ENCODE peak calls at places on chromosomes 3 and 15, in eight cellular contexts. Y, Q, G, O, R, H, V and E are unnamed samples.

GRCh38 chr15:33013827-33014445 is 180.6 kb downstream of the FMN1 start:
- DNase-seq in Y (no peak), Q (peak), G (no peak), O (no peak), R (no peak), H (no peak), V (no peak), E (no peak)

GRCh38 chr15:101013769-101014223 is 94.6 kb downstream of the LRRK1 start:
- DNase-seq in Y (no peak), Q (no peak), G (peak), O (no peak), R (no peak), H (no peak), V (no peak), E (no peak)

GRCh38 chr3:132790806-132791205 is 68.6 kb upstream of the NPHP3 start:
- DNase-seq in Y (no peak), Q (no peak), G (no peak), O (no peak), R (no peak), H (no peak), V (no peak), E (no peak)

GRCh38 chr3:14285526-14285925 is 106.9 kb downstream of the LSM3 start:
- DNase-seq in Y (no peak), Q (no peak), G (no peak), O (no peak), R (no peak), H (no peak), V (no peak), E (no peak)

GRCh38 chr3:175307642-175308041 is 448.5 kb downstream of the NAALADL2 start:
- DNase-seq in Y (no peak), Q (no peak), G (no peak), O (no peak), R (no peak), H (no peak), V (no peak), E (no peak)

GRCh38 chr15:74616020-74616939 is 644 bp downstream of the CLK3 start:
- DNase-seq in Y (peak), Q (peak), G (no peak), O (peak), R (peak), H (no peak), V (no peak), E (peak)

GRCh38 chr15:43278869-43279268 is 12.1 kb upstream of the TGM5 start:
- DNase-seq in Y (no peak), Q (no peak), G (no peak), O (no peak), R (no peak), H (no peak), V (no peak), E (no peak)

GRCh38 chr15:63473007-63473748 is 31.2 kb upstream of the USP3 start:
- DNase-seq in Y (no peak), Q (no peak), G (no peak), O (no peak), R (no peak), H (no peak), V (no peak), E (no peak)

GRCh38 chr15:32834156-32834555 is 116.4 kb downstream of the GREM1 start:
- DNase-seq in Y (no peak), Q (no peak), G (no peak), O (no peak), R (no peak), H (no peak), V (no peak), E (no peak)

GRCh38 chr15:89016549-89017041 is 71.7 kb upstream of the ABHD2 start:
- DNase-seq in Y (peak), Q (peak), G (peak), O (no peak), R (no peak), H (no peak), V (no peak), E (no peak)

GRCh38 chr3:53668872-53669271 is 174.5 kb downstream of the CACNA1D start:
- DNase-seq in Y (no peak), Q (peak), G (no peak), O (no peak), R (no peak), H (no peak), V (no peak), E (no peak)

GRCh38 chr3:30401971-30402370 is 204.4 kb upstream of the TGFBR2 start:
- DNase-seq in Y (no peak), Q (peak), G (no peak), O (no peak), R (no peak), H (peak), V (no peak), E (no peak)

GRCh38 chr15:43225201-43225949 is 4.6 kb upstream of the EPB42 start:
- DNase-seq in Y (no peak), Q (peak), G (no peak), O (peak), R (no peak), H (peak), V (no peak), E (no peak)

GRCh38 chr3:80785475-80785874 is 976.0 kb downstream of the GBE1 start:
- DNase-seq in Y (no peak), Q (peak), G (no peak), O (no peak), R (no peak), H (no peak), V (no peak), E (no peak)

GRCh38 chr3:12875857-12876451 is 34.6 kb upstream of the RPL32 start:
- DNase-seq in Y (no peak), Q (peak), G (no peak), O (no peak), R (no peak), H (no peak), V (no peak), E (no peak)

GRCh38 chr15:68106656-68107055 is 52.5 kb downstream of the PIAS1 start:
- DNase-seq in Y (no peak), Q (peak), G (no peak), O (no peak), R (no peak), H (no peak), V (no peak), E (no peak)

GRCh38 chr3:153210116-153210515 is 48.1 kb downstream of the RAP2B start:
- DNase-seq in Y (no peak), Q (peak), G (no peak), O (peak), R (no peak), H (no peak), V (no peak), E (no peak)

GRCh38 chr3:171561601-171562323 is 101.6 kb upstream of the TNIK start:
- DNase-seq in Y (no peak), Q (no peak), G (no peak), O (no peak), R (no peak), H (no peak), V (no peak), E (no peak)

GRCh38 chr3:188848947-188849346 is 322.8 kb upstream of the TPRG1 start:
- DNase-seq in Y (no peak), Q (no peak), G (no peak), O (no peak), R (no peak), H (no peak), V (no peak), E (no peak)

GRCh38 chr15:53197426-53197839 is 407.3 kb upstream of the ONECUT1 start:
- DNase-seq in Y (peak), Q (peak), G (no peak), O (no peak), R (no peak), H (no peak), V (no peak), E (no peak)

GRCh38 chr3:36909666-36910065 is 35.2 kb downstream of the TRANK1 start:
- DNase-seq in Y (no peak), Q (no peak), G (no peak), O (no peak), R (no peak), H (no peak), V (no peak), E (no peak)

GRCh38 chr3:61936344-61936937 is 375.1 kb downstream of the PTPRG start:
- DNase-seq in Y (no peak), Q (peak), G (no peak), O (no peak), R (no peak), H (no peak), V (no peak), E (no peak)

GRCh38 chr3:100650651-100651611 is 41.5 kb downstream of the ADGRG7 start:
- DNase-seq in Y (no peak), Q (peak), G (no peak), O (no peak), R (no peak), H (no peak), V (no peak), E (no peak)
- TF ChIP-seq CTCF in Y (no peak), Q (peak), G (peak), O (no peak), R (no peak), H (no peak), V (no peak), E (peak)

GRCh38 chr3:184037816-184038215 is 6.3 kb downstream of the HTR3D start:
- DNase-seq in Y (no peak), Q (no peak), G (no peak), O (no peak), R (no peak), H (no peak), V (no peak), E (no peak)
- TF ChIP-seq CTCF in Y (no peak), Q (no peak), G (no peak), O (no peak), R (no peak), H (no peak), V (no peak), E (no peak)

GRCh38 chr15:45666119-45666875 is 31.5 kb downstream of the SQOR start:
- DNase-seq in Y (no peak), Q (no peak), G (no peak), O (no peak), R (no peak), H (no peak), V (no peak), E (no peak)
- TF ChIP-seq CTCF in Y (no peak), Q (peak), G (peak), O (no peak), R (no peak), H (no peak), V (no peak), E (no peak)

GRCh38 chr3:52232279-52233107 is 6.5 kb downstream of the TWF2 start:
- DNase-seq in Y (no peak), Q (no peak), G (peak), O (no peak), R (no peak), H (no peak), V (no peak), E (no peak)
- TF ChIP-seq CTCF in Y (no peak), Q (peak), G (no peak), O (peak), R (no peak), H (peak), V (peak), E (peak)

DNA sequence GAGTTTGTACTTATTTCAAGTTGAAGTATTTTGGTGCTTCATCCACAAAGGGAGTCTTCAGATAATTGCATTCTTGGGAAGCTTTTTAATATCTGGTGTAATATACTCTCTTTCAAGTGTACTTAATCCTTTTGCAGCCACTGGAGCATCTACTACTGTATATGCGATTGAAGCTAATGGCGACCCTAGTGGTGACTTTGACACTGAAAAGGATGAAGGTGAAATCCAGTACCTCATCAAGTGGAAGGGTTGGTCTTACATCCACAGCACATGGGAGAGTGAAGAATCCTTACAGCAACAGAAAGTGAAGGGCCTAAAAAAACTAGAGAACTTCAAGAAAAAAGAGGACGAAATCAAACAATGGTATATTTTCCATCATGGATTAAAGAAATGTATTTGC is 42.6 kb downstream of the CHD2 start:
- DNase-seq in Y (no peak), Q (no peak), G (no peak), O (no peak), R (no peak), H (no peak), V (no peak), E (no peak)
- TF ChIP-seq CTCF in Y (no peak), Q (no peak), G (no peak), O (no peak), R (no peak), H (no peak), V (no peak), E (no peak)